ENCODE peak calls at places on chromosome 11, in five cellular contexts. One of them, this sample, is unnamed. For H3K36me3, the result is how much of the 10 kb centered on the place peaks cover.

GRCh38 chr11:70471254-70471653 is 72.9 kb downstream of the CTTN start:
- ATAC-seq in heart right ventricle: no peak
- ATAC-seq in mucosa of descending colon: no peak
- ATAC-seq in body of pancreas: no peak
- ATAC-seq in Panc1: no peak
- ATAC-seq in this sample: no peak

GRCh38 chr11:72584293-72584921 is 89.8 kb downstream of the PDE2A start:
- ATAC-seq in heart right ventricle: peak
- ATAC-seq in mucosa of descending colon: peak
- ATAC-seq in body of pancreas: no peak
- ATAC-seq in Panc1: no peak
- ATAC-seq in this sample: peak

GRCh38 chr11:95832763-95833162 is 42.5 kb downstream of the CEP57 start:
- ATAC-seq in heart right ventricle: no peak
- ATAC-seq in mucosa of descending colon: peak
- ATAC-seq in body of pancreas: no peak
- ATAC-seq in Panc1: no peak
- ATAC-seq in this sample: no peak

GRCh38 chr11:75539459-75540022 is 13.8 kb upstream of the GDPD5 start:
- ATAC-seq in heart right ventricle: no peak
- ATAC-seq in mucosa of descending colon: no peak
- ATAC-seq in body of pancreas: no peak
- ATAC-seq in Panc1: no peak
- ATAC-seq in this sample: no peak

GRCh38 chr11:100776212-100776896 is 89.3 kb downstream of the ARHGAP42 start:
- ATAC-seq in heart right ventricle: no peak
- ATAC-seq in mucosa of descending colon: peak
- ATAC-seq in body of pancreas: peak
- ATAC-seq in Panc1: peak
- ATAC-seq in this sample: no peak

GRCh38 chr11:92929168-92930053 is 40.0 kb upstream of the MTNR1B start:
- ATAC-seq in heart right ventricle: no peak
- ATAC-seq in mucosa of descending colon: no peak
- ATAC-seq in body of pancreas: no peak
- ATAC-seq in Panc1: no peak
- ATAC-seq in this sample: no peak

GRCh38 chr11:100875521-100875869 is 188.4 kb downstream of the ARHGAP42 start:
- ATAC-seq in heart right ventricle: no peak
- ATAC-seq in mucosa of descending colon: no peak
- ATAC-seq in body of pancreas: no peak
- ATAC-seq in Panc1: no peak
- ATAC-seq in this sample: no peak

GRCh38 chr11:88813233-88813915 is 252.4 kb downstream of the GRM5 start:
- ATAC-seq in heart right ventricle: no peak
- ATAC-seq in mucosa of descending colon: no peak
- ATAC-seq in body of pancreas: no peak
- ATAC-seq in Panc1: no peak
- ATAC-seq in this sample: no peak

GRCh38 chr11:36431429-36432092 is 78.5 kb downstream of the TRAF6 start:
- ATAC-seq in heart right ventricle: peak
- ATAC-seq in mucosa of descending colon: peak
- ATAC-seq in body of pancreas: peak
- ATAC-seq in Panc1: peak
- ATAC-seq in this sample: peak

GRCh38 chr11:73249304-73249703 is 22.8 kb upstream of the P2RY6 start:
- ATAC-seq in heart right ventricle: no peak
- ATAC-seq in mucosa of descending colon: peak
- ATAC-seq in body of pancreas: no peak
- ATAC-seq in Panc1: no peak
- ATAC-seq in this sample: no peak

GRCh38 chr11:60922906-60923305 is 1.4 kb upstream of the TMEM132A start:
- ATAC-seq in heart right ventricle: no peak
- ATAC-seq in mucosa of descending colon: no peak
- ATAC-seq in body of pancreas: no peak
- ATAC-seq in Panc1: no peak
- ATAC-seq in this sample: no peak

GRCh38 chr11:92717240-92717639 is 252.2 kb upstream of the MTNR1B start:
- ATAC-seq in heart right ventricle: no peak
- ATAC-seq in mucosa of descending colon: no peak
- ATAC-seq in body of pancreas: no peak
- ATAC-seq in Panc1: no peak
- ATAC-seq in this sample: no peak

DNA sequence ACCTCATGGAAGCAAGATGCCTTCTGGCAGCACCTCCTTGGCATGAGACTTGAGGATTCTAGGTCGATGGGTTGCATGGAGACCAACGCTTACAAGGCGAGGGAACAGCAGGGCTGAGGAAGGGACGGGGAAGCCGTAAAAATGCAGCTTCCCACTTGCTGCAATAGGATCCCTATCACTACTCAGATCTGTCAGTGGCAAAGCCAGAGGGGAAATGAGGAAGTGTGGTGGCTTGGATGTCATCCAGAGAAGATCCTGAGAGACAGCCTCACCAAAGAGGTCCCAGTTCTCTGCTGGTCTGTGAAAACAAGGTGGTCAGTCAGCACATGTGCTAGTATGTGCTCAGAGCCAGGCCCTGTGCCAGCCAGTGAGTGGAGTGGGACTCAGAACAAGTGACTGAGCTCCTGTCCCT is 22.2 kb downstream of the CYB5R2 start:
- ATAC-seq in heart right ventricle: no peak
- ATAC-seq in mucosa of descending colon: no peak
- ATAC-seq in body of pancreas: no peak
- ATAC-seq in Panc1: no peak
- ATAC-seq in this sample: no peak
- H3K36me3 ChIP-seq in heart right ventricle: half or more
- H3K36me3 ChIP-seq in mucosa of descending colon: under half
- H3K36me3 ChIP-seq in body of pancreas: under half
- H3K36me3 ChIP-seq in Panc1: under half
- H3K36me3 ChIP-seq in this sample: half or more

GRCh38 chr11:117716652-117717440 is 80.2 kb downstream of the DSCAML1 start:
- ATAC-seq in heart right ventricle: no peak
- ATAC-seq in mucosa of descending colon: no peak
- ATAC-seq in body of pancreas: no peak
- ATAC-seq in Panc1: no peak
- ATAC-seq in this sample: no peak
- TF ChIP-seq CTCF in heart right ventricle: no peak
- TF ChIP-seq CTCF in mucosa of descending colon: no peak
- TF ChIP-seq CTCF in body of pancreas: no peak
- TF ChIP-seq CTCF in Panc1: no peak
- TF ChIP-seq CTCF in this sample: no peak

GRCh38 chr11:62694455-62695167 is 5.3 kb upstream of the LRRN4CL start:
- ATAC-seq in heart right ventricle: peak
- ATAC-seq in mucosa of descending colon: peak
- ATAC-seq in body of pancreas: peak
- ATAC-seq in Panc1: peak
- ATAC-seq in this sample: peak
- H3K36me3 ChIP-seq in heart right ventricle: half or more
- H3K36me3 ChIP-seq in mucosa of descending colon: under half
- H3K36me3 ChIP-seq in body of pancreas: under half
- H3K36me3 ChIP-seq in Panc1: under half
- H3K36me3 ChIP-seq in this sample: under half

GRCh38 chr11:62295504-62295903 is 3.4 kb downstream of the SCGB1D4 start:
- ATAC-seq in heart right ventricle: no peak
- ATAC-seq in mucosa of descending colon: peak
- ATAC-seq in body of pancreas: no peak
- ATAC-seq in Panc1: no peak
- ATAC-seq in this sample: no peak

GRCh38 chr11:62298975-62299374 is at the start of gene SCGB1D4:
- ATAC-seq in heart right ventricle: no peak
- ATAC-seq in mucosa of descending colon: no peak
- ATAC-seq in body of pancreas: no peak
- ATAC-seq in Panc1: no peak
- ATAC-seq in this sample: no peak
- TF ChIP-seq CTCF in heart right ventricle: no peak
- TF ChIP-seq CTCF in mucosa of descending colon: no peak
- TF ChIP-seq CTCF in body of pancreas: no peak
- TF ChIP-seq CTCF in Panc1: no peak
- TF ChIP-seq CTCF in this sample: no peak

GRCh38 chr11:35151241-35151640 is 12.3 kb downstream of the CD44 start:
- ATAC-seq in heart right ventricle: no peak
- ATAC-seq in mucosa of descending colon: no peak
- ATAC-seq in body of pancreas: no peak
- ATAC-seq in Panc1: peak
- ATAC-seq in this sample: no peak
- H3K36me3 ChIP-seq in heart right ventricle: under half
- H3K36me3 ChIP-seq in mucosa of descending colon: under half
- H3K36me3 ChIP-seq in body of pancreas: under half
- H3K36me3 ChIP-seq in Panc1: under half
- H3K36me3 ChIP-seq in this sample: under half

This sample was measured in gastroesophageal sphincter.